ENCODE peak calls at places on chromosomes 11 and 22, in nine cellular contexts. One of them, this sample, is unnamed.

GRCh38 chr11:79441159-79441875 is 487 bp upstream of the TENM4 start:
- DNase-seq in HTR-8/SVneo: no peak
- DNase-seq in activated naive CD8-positive, alpha-beta T cell treated with anti-CD3 and anti-CD28 coated beads, Interleukin-2, amount 50 U/mL, for 24 hours: no peak
- DNase-seq in fibroblast of the conjunctiva: no peak
- DNase-seq in hypothalamus: peak
- DNase-seq in ACHN: no peak
- DNase-seq in endothelial cell of umbilical vein: no peak
- DNase-seq in activated CD4-positive, CD25-positive, alpha-beta regulatory T cell treated with anti-CD3 and anti-CD28 coated beads, Interleukin-2, amount 50 U/mL, for 72 hours: no peak
- DNase-seq in stromal cell of bone marrow: no peak
- DNase-seq in this sample: no peak

GRCh38 chr11:78138281-78138680 is 1.1 kb downstream of the ALG8 start:
- DNase-seq in activated naive CD8-positive, alpha-beta T cell treated with anti-CD3 and anti-CD28 coated beads, Interleukin-2, amount 50 U/mL, for 24 hours: no peak
- DNase-seq in endothelial cell of umbilical vein: no peak
- DNase-seq in hypothalamus: no peak
- DNase-seq in fibroblast of the conjunctiva: no peak
- DNase-seq in HTR-8/SVneo: no peak
- DNase-seq in activated CD4-positive, CD25-positive, alpha-beta regulatory T cell treated with anti-CD3 and anti-CD28 coated beads, Interleukin-2, amount 50 U/mL, for 72 hours: no peak
- DNase-seq in ACHN: no peak
- DNase-seq in stromal cell of bone marrow: no peak
- DNase-seq in this sample: no peak

GRCh38 chr11:123798513-123799252 is 7.5 kb downstream of the OR6M1 start:
- DNase-seq in fibroblast of the conjunctiva: no peak
- DNase-seq in activated CD4-positive, CD25-positive, alpha-beta regulatory T cell treated with anti-CD3 and anti-CD28 coated beads, Interleukin-2, amount 50 U/mL, for 72 hours: no peak
- DNase-seq in ACHN: no peak
- DNase-seq in hypothalamus: no peak
- DNase-seq in stromal cell of bone marrow: no peak
- DNase-seq in activated naive CD8-positive, alpha-beta T cell treated with anti-CD3 and anti-CD28 coated beads, Interleukin-2, amount 50 U/mL, for 24 hours: no peak
- DNase-seq in endothelial cell of umbilical vein: no peak
- DNase-seq in HTR-8/SVneo: no peak
- DNase-seq in this sample: no peak

GRCh38 chr11:119375629-119376196 is 5.8 kb downstream of the USP2 start:
- DNase-seq in fibroblast of the conjunctiva: peak
- DNase-seq in endothelial cell of umbilical vein: no peak
- DNase-seq in activated naive CD8-positive, alpha-beta T cell treated with anti-CD3 and anti-CD28 coated beads, Interleukin-2, amount 50 U/mL, for 24 hours: no peak
- DNase-seq in ACHN: no peak
- DNase-seq in hypothalamus: peak
- DNase-seq in activated CD4-positive, CD25-positive, alpha-beta regulatory T cell treated with anti-CD3 and anti-CD28 coated beads, Interleukin-2, amount 50 U/mL, for 72 hours: no peak
- DNase-seq in HTR-8/SVneo: no peak
- DNase-seq in stromal cell of bone marrow: peak
- DNase-seq in this sample: peak

GRCh38 chr11:122155765-122156527 is 39.9 kb upstream of the BLID start:
- DNase-seq in ACHN: no peak
- DNase-seq in fibroblast of the conjunctiva: no peak
- DNase-seq in HTR-8/SVneo: no peak
- DNase-seq in hypothalamus: no peak
- DNase-seq in endothelial cell of umbilical vein: no peak
- DNase-seq in activated naive CD8-positive, alpha-beta T cell treated with anti-CD3 and anti-CD28 coated beads, Interleukin-2, amount 50 U/mL, for 24 hours: no peak
- DNase-seq in activated CD4-positive, CD25-positive, alpha-beta regulatory T cell treated with anti-CD3 and anti-CD28 coated beads, Interleukin-2, amount 50 U/mL, for 72 hours: no peak
- DNase-seq in stromal cell of bone marrow: no peak
- DNase-seq in this sample: no peak

GRCh38 chr11:128195057-128195751 is 392.2 kb downstream of the ETS1 start:
- DNase-seq in ACHN: no peak
- DNase-seq in hypothalamus: no peak
- DNase-seq in fibroblast of the conjunctiva: no peak
- DNase-seq in stromal cell of bone marrow: peak
- DNase-seq in endothelial cell of umbilical vein: peak
- DNase-seq in HTR-8/SVneo: no peak
- DNase-seq in activated naive CD8-positive, alpha-beta T cell treated with anti-CD3 and anti-CD28 coated beads, Interleukin-2, amount 50 U/mL, for 24 hours: no peak
- DNase-seq in activated CD4-positive, CD25-positive, alpha-beta regulatory T cell treated with anti-CD3 and anti-CD28 coated beads, Interleukin-2, amount 50 U/mL, for 72 hours: no peak
- DNase-seq in this sample: no peak

GRCh38 chr22:17946691-17947367 is 77.5 kb downstream of the MICAL3 start:
- DNase-seq in activated CD4-positive, CD25-positive, alpha-beta regulatory T cell treated with anti-CD3 and anti-CD28 coated beads, Interleukin-2, amount 50 U/mL, for 72 hours: no peak
- DNase-seq in activated naive CD8-positive, alpha-beta T cell treated with anti-CD3 and anti-CD28 coated beads, Interleukin-2, amount 50 U/mL, for 24 hours: no peak
- DNase-seq in hypothalamus: no peak
- DNase-seq in ACHN: no peak
- DNase-seq in stromal cell of bone marrow: no peak
- DNase-seq in HTR-8/SVneo: no peak
- DNase-seq in endothelial cell of umbilical vein: no peak
- DNase-seq in fibroblast of the conjunctiva: no peak
- DNase-seq in this sample: no peak

GRCh38 chr11:96159968-96160367 is 183.0 kb downstream of the MAML2 start:
- DNase-seq in fibroblast of the conjunctiva: no peak
- DNase-seq in hypothalamus: no peak
- DNase-seq in activated naive CD8-positive, alpha-beta T cell treated with anti-CD3 and anti-CD28 coated beads, Interleukin-2, amount 50 U/mL, for 24 hours: no peak
- DNase-seq in HTR-8/SVneo: no peak
- DNase-seq in endothelial cell of umbilical vein: no peak
- DNase-seq in stromal cell of bone marrow: no peak
- DNase-seq in ACHN: no peak
- DNase-seq in activated CD4-positive, CD25-positive, alpha-beta regulatory T cell treated with anti-CD3 and anti-CD28 coated beads, Interleukin-2, amount 50 U/mL, for 72 hours: no peak
- DNase-seq in this sample: no peak